ENCODE peak calls at places on chromosomes 11 and 22, in six cellular contexts. R is GM12878, I is HCT116, Y is GM23338, A is H1, F is endothelial cell of umbilical vein. L is an unnamed sample.
A peak's percentile ranks its signal among the peaks of the same experiment; 100 is the strongest.

GRCh38 chr11:35539781-35540281 is 14.4 kb upstream of the PAMR1 start:
- DNase-seq in R (no peak), I (no peak), Y (no peak), A (no peak), F (no peak), L (no peak)

GRCh38 chr11:110712643-110713468 is 619 bp upstream of the ARHGAP20 start:
- DNase-seq in R (no peak), I (no peak), Y (peak; percentile 49), A (no peak), F (peak; percentile 77), L (no peak)

GRCh38 chr11:111320728-111321568 is 22.6 kb downstream of the POU2AF3 start:
- DNase-seq in R (no peak), I (no peak), Y (peak; percentile 27), A (no peak), F (no peak), L (no peak)

GRCh38 chr11:48047616-48048015 is 67.3 kb downstream of the PTPRJ start:
- DNase-seq in R (no peak), I (no peak), Y (no peak), A (no peak), F (no peak), L (no peak)

GRCh38 chr11:69000831-69001245 is 12.2 kb downstream of the MRGPRF start:
- DNase-seq in R (no peak), I (peak; percentile 27), Y (peak; percentile 37), A (no peak), F (peak; percentile 92), L (no peak)

GRCh38 chr11:108872781-108873291 is 208.0 kb downstream of the DDX10 start:
- DNase-seq in R (no peak), I (no peak), Y (no peak), A (no peak), F (peak; percentile 70), L (no peak)

GRCh38 chr22:37331034-37331428 is 48.7 kb downstream of the CYTH4 start:
- DNase-seq in R (no peak), I (no peak), Y (no peak), A (no peak), F (peak; percentile 45), L (no peak)

GRCh38 chr22:30832407-30832987 is 136.1 kb downstream of the MORC2 start:
- DNase-seq in R (no peak), I (no peak), Y (no peak), A (no peak), F (no peak), L (no peak)

GRCh38 chr11:46857666-46858065 is 11.6 kb upstream of the CKAP5 start:
- DNase-seq in R (no peak), I (no peak), Y (no peak), A (no peak), F (no peak), L (no peak)

GRCh38 chr11:126495806-126496205 is 140.3 kb downstream of the ST3GAL4 start:
- DNase-seq in R (no peak), I (no peak), Y (no peak), A (no peak), F (no peak), L (no peak)

GRCh38 chr11:122671270-122671906 is 15.9 kb downstream of the UBASH3B start:
- DNase-seq in R (no peak), I (no peak), Y (no peak), A (no peak), F (no peak), L (no peak)

GRCh38 chr11:93123351-93123898 is 74.4 kb downstream of the SLC36A4 start:
- DNase-seq in R (no peak), I (no peak), Y (no peak), A (no peak), F (peak; percentile 46), L (no peak)

GRCh38 chr22:18103527-18104269 is 6.9 kb upstream of the TUBA8 start:
- DNase-seq in R (peak; percentile 65), I (no peak), Y (no peak), A (no peak), F (no peak), L (no peak)

GRCh38 chr11:87176044-87176443 is 138.3 kb downstream of the TMEM135 start:
- DNase-seq in R (no peak), I (peak; percentile 60), Y (peak; percentile 41), A (peak; percentile 15), F (no peak), L (no peak)

GRCh38 chr22:45678961-45679912 is 7.6 kb downstream of the ATXN10 start:
- DNase-seq in R (peak; percentile 51), I (no peak), Y (no peak), A (no peak), F (no peak), L (no peak)

GRCh38 chr22:38239101-38239761 is 33.6 kb downstream of the TMEM184B start:
- DNase-seq in R (no peak), I (no peak), Y (no peak), A (no peak), F (peak; percentile 83), L (no peak)

GRCh38 chr11:87144266-87144665 is 106.5 kb downstream of the TMEM135 start:
- DNase-seq in R (no peak), I (no peak), Y (no peak), A (no peak), F (no peak), L (no peak)

GRCh38 chr11:105109855-105110750 is 29.5 kb downstream of the CARD18 start:
- DNase-seq in R (no peak), I (no peak), Y (no peak), A (no peak), F (peak; percentile 72), L (no peak)

GRCh38 chr11:34514050-34514449 is 456 bp upstream of the ELF5 start:
- DNase-seq in R (no peak), I (no peak), Y (peak; percentile 17), A (no peak), F (no peak), L (no peak)

GRCh38 chr11:59261150-59261549 is 48.4 kb upstream of the MPEG1 start:
- DNase-seq in R (no peak), I (no peak), Y (no peak), A (no peak), F (no peak), L (no peak)

GRCh38 chr11:63839508-63840355 is 822 bp downstream of the MARK2 start:
- DNase-seq in R (no peak), I (no peak), Y (peak; percentile 51), A (no peak), F (peak; percentile 23), L (no peak)

GRCh38 chr11:66842896-66843775 is at the start of gene RCE1:
- DNase-seq in R (peak; percentile 37), I (peak; percentile 65), Y (peak; percentile 91), A (no peak), F (peak; percentile 91), L (no peak)

GRCh38 chr11:72589802-72590761 is 84.1 kb downstream of the PDE2A start:
- DNase-seq in R (no peak), I (no peak), Y (peak; percentile 89), A (no peak), F (peak; percentile 35), L (no peak)

GRCh38 chr11:13923182-13923581 is 39.3 kb upstream of the SPON1 start:
- DNase-seq in R (no peak), I (peak; percentile 36), Y (no peak), A (no peak), F (no peak), L (no peak)

GRCh38 chr11:33500865-33501479 is 199.7 kb downstream of the C11orf91 start:
- DNase-seq in R (no peak), I (no peak), Y (peak; percentile 75), A (no peak), F (peak; percentile 45), L (no peak)

GRCh38 chr11:65743928-65744698 is 23.5 kb upstream of the RNASEH2C start:
- DNase-seq in R (no peak), I (peak; percentile 62), Y (peak; percentile 78), A (peak; percentile 50), F (peak; percentile 28), L (no peak)

DNA sequence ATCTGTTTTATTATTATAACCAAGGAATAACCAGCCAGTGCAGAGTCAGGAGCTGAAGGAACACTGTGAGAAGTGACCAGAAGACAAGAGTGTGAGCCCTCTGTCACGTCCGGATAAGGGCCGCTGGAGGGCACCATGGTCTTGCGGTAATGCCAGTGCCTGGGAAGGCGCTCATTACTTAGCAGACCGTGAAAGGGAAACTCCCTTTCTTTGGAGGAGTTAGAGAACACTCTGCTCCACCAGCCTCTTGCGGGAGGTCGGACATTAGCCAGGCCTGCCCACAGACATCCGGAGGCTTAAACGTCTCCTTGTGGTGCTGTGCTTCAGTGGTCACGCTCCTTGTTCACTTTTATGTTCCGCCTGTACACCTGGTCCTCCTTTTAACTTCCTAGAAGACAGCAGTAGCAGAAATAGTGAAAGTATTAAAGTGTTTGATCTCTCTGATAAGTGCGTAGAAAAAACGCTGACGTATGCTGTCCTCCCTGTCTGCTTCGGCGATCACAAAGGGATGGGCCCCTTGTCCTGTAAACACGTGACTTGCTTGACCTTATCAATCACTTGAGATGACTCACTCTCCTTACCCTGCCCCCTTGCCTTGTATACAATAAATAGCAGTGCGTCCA is 120.6 kb upstream of the LMO1 start:
- DNase-seq in R (no peak), I (no peak), Y (peak; percentile 73), A (no peak), F (peak; percentile 9), L (no peak)
- TF ChIP-seq POLR2AphosphoS5 in R (no peak), I (no peak), Y (no peak), A (no peak), F (no peak), L (no peak)

DNA sequence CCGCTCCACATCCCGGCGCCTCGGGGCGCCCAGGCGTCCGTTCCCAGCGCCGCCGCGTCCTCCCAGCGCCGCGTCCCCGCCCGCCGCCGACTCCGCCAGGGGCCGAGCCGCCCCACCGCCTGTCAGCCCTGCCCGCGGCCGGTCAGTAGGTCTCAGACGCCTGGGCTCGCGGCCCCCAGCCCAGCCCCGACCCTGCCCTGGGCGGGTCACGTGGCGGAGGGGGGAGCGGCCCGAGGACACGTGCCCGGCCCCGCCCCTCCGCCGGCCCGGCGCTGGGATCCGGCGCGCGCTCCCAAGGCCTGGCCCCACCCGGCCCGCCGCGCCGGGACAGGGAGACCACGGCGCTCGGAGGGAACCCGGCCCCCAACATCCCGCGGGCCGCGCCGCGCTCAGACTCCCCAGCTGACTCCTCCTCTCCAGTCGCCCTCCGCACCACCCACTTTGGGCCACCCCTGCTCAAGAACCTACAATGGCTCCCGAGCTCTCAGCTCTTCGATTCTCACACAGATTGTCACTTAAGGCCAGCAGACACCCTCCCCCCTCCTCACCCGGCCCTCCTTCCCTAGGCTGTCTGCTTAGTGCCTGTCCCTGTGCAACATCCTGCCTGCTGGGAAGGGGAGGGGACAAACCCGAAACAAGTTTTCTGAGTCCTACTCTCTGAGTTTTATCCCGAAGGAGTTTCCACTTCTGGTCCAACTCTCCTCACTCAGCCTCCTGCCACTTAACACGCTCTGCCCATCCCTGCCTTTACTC is at the start of gene RAB3IL1:
- DNase-seq in R (no peak), I (no peak), Y (peak; percentile 81), A (no peak), F (peak; percentile 20), L (no peak)
- TF ChIP-seq EZH2 in R (peak; percentile 26), I (no peak), Y (no peak), A (no peak), F (peak; percentile 45), L (no peak)

DNA sequence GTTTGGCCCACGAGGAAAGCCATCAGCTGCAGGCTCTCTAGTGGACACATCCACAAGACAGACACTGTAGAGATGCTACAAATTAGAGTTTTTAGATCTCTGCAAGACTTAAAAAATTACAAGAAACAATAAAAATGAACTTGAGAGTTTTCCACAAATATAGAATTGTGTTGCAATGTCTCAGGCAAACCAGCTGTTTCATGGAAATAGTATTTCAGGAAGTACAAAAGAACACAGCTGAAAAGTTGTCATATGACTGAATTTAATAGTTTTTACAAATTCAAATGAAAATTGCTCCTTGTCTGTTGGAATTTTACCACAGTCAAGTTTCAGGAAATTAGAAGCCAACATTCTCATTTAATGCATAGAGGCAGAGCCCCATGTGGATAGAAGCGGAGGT is 184.5 kb upstream of the PITPNB start:
- DNase-seq in R (no peak), I (no peak), Y (no peak), A (no peak), F (no peak), L (no peak)
- TF ChIP-seq POLR2AphosphoS5 in R (no peak), I (no peak), Y (no peak), A (no peak), F (no peak), L (no peak)

GRCh38 chr22:19755722-19756287 is 4.8 kb upstream of the TBX1 start:
- DNase-seq in R (no peak), I (no peak), Y (peak; percentile 55), A (no peak), F (no peak), L (no peak)
- TF ChIP-seq EZH2 in R (no peak), I (no peak), Y (peak; percentile 99), A (peak; percentile 96), F (peak; percentile 81), L (no peak)